ENCODE peak calls at places on chromosomes 6 and 20, in eight cellular contexts. M is GM23338; Y is aorta; S is prostate gland; D is adrenal gland; N is central memory CD4-positive, alpha-beta T cell; Q is NCI-H510A treated with DMSO at 0.1 percent for 48 hours; U is GM04503. W is an unnamed sample.

GRCh38 chr6:149723771-149724417 is 6.0 kb upstream of the LATS1 start:
- DNase-seq in Y (no peak), S (peak), U (peak), Q (peak), N (peak), M (peak), D (peak), W (peak)

GRCh38 chr6:104885518-104886043 is 25.9 kb upstream of the HACE1 start:
- DNase-seq in D (no peak), Y (no peak), N (no peak), S (no peak), M (peak), Q (peak), U (no peak), W (no peak)

GRCh38 chr6:155880905-155881304 is 425.3 kb upstream of the NOX3 start:
- DNase-seq in Q (no peak), D (no peak), M (no peak), S (no peak), N (no peak), Y (no peak), U (no peak), W (no peak)

GRCh38 chr6:12138936-12139335 is 126.8 kb downstream of the HIVEP1 start:
- DNase-seq in M (no peak), S (no peak), N (no peak), D (no peak), Q (no peak), U (no peak), Y (no peak), W (no peak)

GRCh38 chr6:3750324-3751018 is 1.0 kb downstream of the PXDC1 start:
- DNase-seq in M (peak), U (no peak), N (no peak), Y (peak), Q (no peak), D (peak), S (peak), W (peak)

GRCh38 chr20:23246682-23247664 is 103.6 kb upstream of the NXT1 start:
- DNase-seq in M (no peak), S (no peak), Y (no peak), U (no peak), N (no peak), Q (no peak), D (peak), W (peak)

GRCh38 chr6:12886961-12887775 is 170.6 kb downstream of the PHACTR1 start:
- DNase-seq in N (no peak), U (no peak), D (no peak), M (peak), S (peak), Y (no peak), Q (no peak), W (peak)

GRCh38 chr6:95203153-95203754 is 374.1 kb upstream of the MANEA start:
- DNase-seq in D (peak), Q (peak), Y (no peak), M (peak), U (no peak), N (no peak), S (peak), W (peak)

GRCh38 chr20:50121858-50122271 is 8.9 kb upstream of the UBE2V1 start:
- DNase-seq in S (no peak), M (peak), N (no peak), Q (peak), U (no peak), D (no peak), Y (peak), W (peak)

GRCh38 chr20:40468759-40469158 is 220.3 kb downstream of the MAFB start:
- DNase-seq in M (no peak), Y (no peak), U (no peak), Q (no peak), N (no peak), D (no peak), S (peak), W (no peak)

GRCh38 chr6:2162089-2162465 is 83.3 kb downstream of the GMDS start:
- DNase-seq in M (no peak), U (no peak), Y (no peak), S (no peak), N (no peak), D (no peak), Q (no peak), W (no peak)

GRCh38 chr6:43859213-43859612 is 89.2 kb downstream of the VEGFA start:
- DNase-seq in U (no peak), N (no peak), M (no peak), S (no peak), Q (no peak), Y (no peak), D (no peak), W (no peak)

GRCh38 chr6:85078071-85078470 is 313.7 kb upstream of the TBX18 start:
- DNase-seq in D (no peak), S (no peak), N (no peak), Q (no peak), M (no peak), U (peak), Y (no peak), W (no peak)

GRCh38 chr6:24918641-24919403 is 16.9 kb downstream of the RIPOR2 start:
- DNase-seq in D (no peak), U (no peak), M (peak), S (no peak), Q (peak), N (no peak), Y (no peak), W (no peak)

GRCh38 chr20:38201356-38201755 is 36.3 kb upstream of the TGM2 start:
- DNase-seq in S (no peak), M (no peak), D (peak), Y (peak), N (no peak), Q (no peak), U (no peak), W (no peak)

GRCh38 chr6:43951063-43951755 is 176.0 kb downstream of the MRPL14 start:
- DNase-seq in N (no peak), Y (peak), S (no peak), U (no peak), M (peak), Q (no peak), D (peak), W (peak)

GRCh38 chr20:9015984-9016324 is 52.9 kb upstream of the PLCB4 start:
- DNase-seq in U (peak), S (no peak), N (no peak), Y (no peak), Q (no peak), D (no peak), M (peak), W (no peak)

GRCh38 chr6:119479860-119480655 is 130.5 kb upstream of the MAN1A1 start:
- DNase-seq in Q (no peak), N (no peak), Y (no peak), D (no peak), M (no peak), S (peak), U (no peak), W (no peak)